ENCODE peak calls at places on chromosome 16, in nine cellular contexts. One of them, this sample, is unnamed.

GRCh38 chr16:67185003-67185865 is 1.5 kb upstream of the MATCAP1 start:
- DNase-seq in HCT116: peak; percentile 67
- DNase-seq in H1: peak; percentile 77
- DNase-seq in adrenal gland: peak; percentile 97
- DNase-seq in body of pancreas: peak; percentile 95
- DNase-seq in Peyer's patch: peak; percentile 96
- DNase-seq in IMR-90: peak; percentile 91
- DNase-seq in sigmoid colon: peak; percentile 96
- DNase-seq in right lobe of liver: peak; percentile 89
- DNase-seq in this sample: peak; percentile 93

GRCh38 chr16:30142672-30143346 is 19.8 kb upstream of the MAPK3 start:
- DNase-seq in body of pancreas: no peak
- DNase-seq in Peyer's patch: no peak
- DNase-seq in right lobe of liver: no peak
- DNase-seq in IMR-90: no peak
- DNase-seq in H1: no peak
- DNase-seq in HCT116: no peak
- DNase-seq in sigmoid colon: no peak
- DNase-seq in adrenal gland: no peak
- DNase-seq in this sample: no peak

GRCh38 chr16:10312784-10313724 is 72.8 kb upstream of the ATF7IP2 start:
- DNase-seq in H1: no peak
- DNase-seq in Peyer's patch: peak; percentile 39
- DNase-seq in right lobe of liver: no peak
- DNase-seq in IMR-90: no peak
- DNase-seq in sigmoid colon: no peak
- DNase-seq in HCT116: no peak
- DNase-seq in adrenal gland: peak; percentile 35
- DNase-seq in body of pancreas: no peak
- DNase-seq in this sample: no peak

GRCh38 chr16:88917915-88918627 is 51.6 kb upstream of the PABPN1L start:
- DNase-seq in Peyer's patch: no peak
- DNase-seq in sigmoid colon: no peak
- DNase-seq in right lobe of liver: no peak
- DNase-seq in IMR-90: no peak
- DNase-seq in HCT116: no peak
- DNase-seq in adrenal gland: no peak
- DNase-seq in H1: no peak
- DNase-seq in body of pancreas: no peak
- DNase-seq in this sample: no peak

GRCh38 chr16:75254359-75254837 is 3.0 kb upstream of the BCAR1 start:
- DNase-seq in sigmoid colon: peak; percentile 66
- DNase-seq in right lobe of liver: no peak
- DNase-seq in HCT116: no peak
- DNase-seq in adrenal gland: peak; percentile 84
- DNase-seq in IMR-90: peak; percentile 88
- DNase-seq in Peyer's patch: no peak
- DNase-seq in H1: no peak
- DNase-seq in body of pancreas: no peak
- DNase-seq in this sample: no peak

GRCh38 chr16:73427177-73427576 is 379.2 kb upstream of the ZFHX3 start:
- DNase-seq in Peyer's patch: no peak
- DNase-seq in adrenal gland: no peak
- DNase-seq in H1: no peak
- DNase-seq in HCT116: no peak
- DNase-seq in sigmoid colon: no peak
- DNase-seq in right lobe of liver: no peak
- DNase-seq in body of pancreas: no peak
- DNase-seq in IMR-90: no peak
- DNase-seq in this sample: no peak

GRCh38 chr16:56547949-56548567 is 16.8 kb upstream of the MT4 start:
- DNase-seq in adrenal gland: peak; percentile 68
- DNase-seq in right lobe of liver: no peak
- DNase-seq in HCT116: no peak
- DNase-seq in IMR-90: no peak
- DNase-seq in body of pancreas: no peak
- DNase-seq in sigmoid colon: no peak
- DNase-seq in H1: no peak
- DNase-seq in Peyer's patch: no peak
- DNase-seq in this sample: no peak

GRCh38 chr16:4123617-4124300 is 7.5 kb upstream of the ADCY9 start:
- DNase-seq in HCT116: no peak
- DNase-seq in right lobe of liver: no peak
- DNase-seq in sigmoid colon: no peak
- DNase-seq in IMR-90: peak; percentile 79
- DNase-seq in H1: no peak
- DNase-seq in adrenal gland: no peak
- DNase-seq in Peyer's patch: no peak
- DNase-seq in body of pancreas: no peak
- DNase-seq in this sample: no peak

GRCh38 chr16:14362774-14363371 is 267.2 kb downstream of the PARN start:
- DNase-seq in Peyer's patch: no peak
- DNase-seq in HCT116: no peak
- DNase-seq in adrenal gland: no peak
- DNase-seq in sigmoid colon: peak; percentile 72
- DNase-seq in IMR-90: peak; percentile 74
- DNase-seq in body of pancreas: no peak
- DNase-seq in H1: no peak
- DNase-seq in right lobe of liver: no peak
- DNase-seq in this sample: no peak

GRCh38 chr16:11405331-11406176 is 60.3 kb downstream of the RMI2 start:
- DNase-seq in H1: peak; percentile 44
- DNase-seq in Peyer's patch: peak; percentile 73
- DNase-seq in HCT116: peak; percentile 34
- DNase-seq in adrenal gland: peak; percentile 59
- DNase-seq in right lobe of liver: no peak
- DNase-seq in body of pancreas: peak; percentile 56
- DNase-seq in IMR-90: peak; percentile 8
- DNase-seq in sigmoid colon: no peak
- DNase-seq in this sample: no peak

GRCh38 chr16:89841275-89841674 is 13.0 kb downstream of the SPIRE2 start:
- DNase-seq in HCT116: no peak
- DNase-seq in sigmoid colon: no peak
- DNase-seq in H1: no peak
- DNase-seq in right lobe of liver: no peak
- DNase-seq in body of pancreas: no peak
- DNase-seq in IMR-90: no peak
- DNase-seq in adrenal gland: no peak
- DNase-seq in Peyer's patch: peak; percentile 76
- DNase-seq in this sample: no peak

GRCh38 chr16:89041571-89042481 is 51.8 kb upstream of the ACSF3 start:
- DNase-seq in IMR-90: no peak
- DNase-seq in Peyer's patch: no peak
- DNase-seq in adrenal gland: no peak
- DNase-seq in right lobe of liver: peak; percentile 44
- DNase-seq in HCT116: no peak
- DNase-seq in sigmoid colon: no peak
- DNase-seq in body of pancreas: no peak
- DNase-seq in H1: no peak
- DNase-seq in this sample: no peak

GRCh38 chr16:59170065-59170712 is 436.1 kb upstream of the GOT2 start:
- DNase-seq in H1: peak; percentile 31
- DNase-seq in sigmoid colon: no peak
- DNase-seq in Peyer's patch: no peak
- DNase-seq in right lobe of liver: no peak
- DNase-seq in IMR-90: no peak
- DNase-seq in body of pancreas: no peak
- DNase-seq in adrenal gland: no peak
- DNase-seq in HCT116: no peak
- DNase-seq in this sample: no peak

GRCh38 chr16:15829460-15829859 is 27.4 kb downstream of the MYH11 start:
- DNase-seq in right lobe of liver: no peak
- DNase-seq in Peyer's patch: peak; percentile 66
- DNase-seq in HCT116: no peak
- DNase-seq in sigmoid colon: peak; percentile 97
- DNase-seq in body of pancreas: peak; percentile 24
- DNase-seq in IMR-90: peak; percentile 68
- DNase-seq in H1: no peak
- DNase-seq in adrenal gland: peak; percentile 83
- DNase-seq in this sample: peak; percentile 88

GRCh38 chr16:16162591-16162990 is 60.7 kb downstream of the ABCC6 start:
- DNase-seq in body of pancreas: no peak
- DNase-seq in right lobe of liver: no peak
- DNase-seq in sigmoid colon: no peak
- DNase-seq in HCT116: no peak
- DNase-seq in adrenal gland: no peak
- DNase-seq in IMR-90: no peak
- DNase-seq in Peyer's patch: no peak
- DNase-seq in H1: no peak
- DNase-seq in this sample: no peak

GRCh38 chr16:81697321-81697885 is 81.7 kb upstream of the PLCG2 start:
- DNase-seq in adrenal gland: peak; percentile 78
- DNase-seq in IMR-90: peak; percentile 54
- DNase-seq in HCT116: peak; percentile 51
- DNase-seq in Peyer's patch: peak; percentile 80
- DNase-seq in sigmoid colon: no peak
- DNase-seq in H1: peak; percentile 57
- DNase-seq in body of pancreas: peak; percentile 73
- DNase-seq in right lobe of liver: peak; percentile 77
- DNase-seq in this sample: peak; percentile 36

GRCh38 chr16:27481282-27481934 is 68.3 kb downstream of the GTF3C1 start:
- DNase-seq in Peyer's patch: no peak
- DNase-seq in adrenal gland: no peak
- DNase-seq in sigmoid colon: no peak
- DNase-seq in body of pancreas: no peak
- DNase-seq in right lobe of liver: no peak
- DNase-seq in IMR-90: no peak
- DNase-seq in H1: no peak
- DNase-seq in HCT116: no peak
- DNase-seq in this sample: no peak

GRCh38 chr16:84302111-84302954 is 7.7 kb downstream of the WFDC1 start:
- DNase-seq in sigmoid colon: no peak
- DNase-seq in right lobe of liver: no peak
- DNase-seq in IMR-90: peak; percentile 44
- DNase-seq in Peyer's patch: no peak
- DNase-seq in adrenal gland: no peak
- DNase-seq in H1: no peak
- DNase-seq in body of pancreas: no peak
- DNase-seq in HCT116: no peak
- DNase-seq in this sample: no peak

GRCh38 chr16:1154291-1154886 is 1.5 kb downstream of the CACNA1H start:
- DNase-seq in right lobe of liver: no peak
- DNase-seq in adrenal gland: peak; percentile 64
- DNase-seq in HCT116: no peak
- DNase-seq in Peyer's patch: no peak
- DNase-seq in body of pancreas: no peak
- DNase-seq in sigmoid colon: peak; percentile 89
- DNase-seq in IMR-90: no peak
- DNase-seq in H1: no peak
- DNase-seq in this sample: peak; percentile 61
- TF ChIP-seq POLR2A in right lobe of liver: no peak
- TF ChIP-seq POLR2A in adrenal gland: no peak
- TF ChIP-seq POLR2A in HCT116: no peak
- TF ChIP-seq POLR2A in Peyer's patch: no peak
- TF ChIP-seq POLR2A in body of pancreas: no peak
- TF ChIP-seq POLR2A in sigmoid colon: no peak
- TF ChIP-seq POLR2A in IMR-90: no peak
- TF ChIP-seq POLR2A in H1: no peak
- TF ChIP-seq POLR2A in this sample: no peak

DNA sequence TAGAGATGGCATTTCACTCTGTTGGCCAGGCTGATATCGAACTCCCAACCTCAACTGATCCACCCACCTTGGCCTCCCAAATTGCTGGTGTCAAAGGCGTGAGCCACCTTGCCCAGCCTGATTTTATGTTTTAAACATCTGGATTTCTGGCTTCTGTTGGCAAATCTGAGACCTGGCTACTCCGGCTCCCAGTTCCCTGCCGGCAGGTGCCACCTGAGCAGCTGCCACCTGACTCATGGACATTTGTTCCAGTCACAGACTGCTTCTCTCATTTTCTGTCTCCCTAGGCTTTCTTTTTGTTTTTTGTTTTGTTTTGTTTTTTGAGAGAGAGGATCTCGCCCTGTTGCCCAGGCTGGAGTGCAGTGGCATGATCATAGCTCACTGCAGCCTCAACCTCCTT is 9.6 kb downstream of the PMM2 start:
- DNase-seq in adrenal gland: no peak
- DNase-seq in sigmoid colon: no peak
- DNase-seq in H1: no peak
- DNase-seq in right lobe of liver: no peak
- DNase-seq in HCT116: no peak
- DNase-seq in Peyer's patch: no peak
- DNase-seq in body of pancreas: peak; percentile 22
- DNase-seq in IMR-90: no peak
- DNase-seq in this sample: no peak
- H3K36me3 ChIP-seq in adrenal gland: peaks cover 94% of the 10 kb centered on the region
- H3K36me3 ChIP-seq in sigmoid colon: peaks cover 62% of the 10 kb centered on the region
- H3K36me3 ChIP-seq in H1: peaks cover 86% of the 10 kb centered on the region
- H3K36me3 ChIP-seq in right lobe of liver: peaks cover 89% of the 10 kb centered on the region
- H3K36me3 ChIP-seq in HCT116: peaks cover 67% of the 10 kb centered on the region
- H3K36me3 ChIP-seq in Peyer's patch: no peaks in the 10 kb centered on the region
- H3K36me3 ChIP-seq in body of pancreas: peaks cover 54% of the 10 kb centered on the region
- H3K36me3 ChIP-seq in IMR-90: peaks cover 74% of the 10 kb centered on the region
- H3K36me3 ChIP-seq in this sample: no peaks in the 10 kb centered on the region

GRCh38 chr16:24610421-24610765 is 71.0 kb downstream of the RBBP6 start:
- DNase-seq in HCT116: no peak
- DNase-seq in sigmoid colon: no peak
- DNase-seq in IMR-90: peak; percentile 1
- DNase-seq in body of pancreas: peak; percentile 23
- DNase-seq in Peyer's patch: no peak
- DNase-seq in H1: no peak
- DNase-seq in right lobe of liver: no peak
- DNase-seq in adrenal gland: no peak
- DNase-seq in this sample: peak; percentile 24
- H3K4me3 ChIP-seq in HCT116: no peak overlapping the region
- H3K4me3 ChIP-seq in sigmoid colon: peak overlapping the region; percentile 0
- H3K4me3 ChIP-seq in IMR-90: no peak overlapping the region
- H3K4me3 ChIP-seq in body of pancreas: no peak overlapping the region
- H3K4me3 ChIP-seq in Peyer's patch: no peak overlapping the region
- H3K4me3 ChIP-seq in H1: peak overlapping the region; percentile 75
- H3K4me3 ChIP-seq in right lobe of liver: no peak overlapping the region
- H3K4me3 ChIP-seq in adrenal gland: no peak overlapping the region
- H3K4me3 ChIP-seq in this sample: peak overlapping the region; percentile 20

GRCh38 chr16:86101912-86102187 is 202.9 kb downstream of the IRF8 start:
- DNase-seq in H1: no peak
- DNase-seq in HCT116: no peak
- DNase-seq in adrenal gland: no peak
- DNase-seq in body of pancreas: no peak
- DNase-seq in sigmoid colon: no peak
- DNase-seq in IMR-90: no peak
- DNase-seq in right lobe of liver: no peak
- DNase-seq in Peyer's patch: peak; percentile 42
- DNase-seq in this sample: no peak

GRCh38 chr16:86099326-86099725 is 200.4 kb downstream of the IRF8 start:
- DNase-seq in IMR-90: no peak
- DNase-seq in body of pancreas: no peak
- DNase-seq in sigmoid colon: peak; percentile 27
- DNase-seq in H1: no peak
- DNase-seq in adrenal gland: no peak
- DNase-seq in HCT116: no peak
- DNase-seq in right lobe of liver: no peak
- DNase-seq in Peyer's patch: peak; percentile 24
- DNase-seq in this sample: no peak

GRCh38 chr16:86103320-86103719 is 204.4 kb downstream of the IRF8 start:
- DNase-seq in Peyer's patch: no peak
- DNase-seq in sigmoid colon: no peak
- DNase-seq in body of pancreas: no peak
- DNase-seq in IMR-90: no peak
- DNase-seq in right lobe of liver: no peak
- DNase-seq in HCT116: no peak
- DNase-seq in adrenal gland: no peak
- DNase-seq in H1: no peak
- DNase-seq in this sample: no peak

GRCh38 chr16:86101135-86101911 is 202.4 kb downstream of the IRF8 start:
- DNase-seq in Peyer's patch: peak; percentile 24
- DNase-seq in IMR-90: no peak
- DNase-seq in right lobe of liver: no peak
- DNase-seq in H1: no peak
- DNase-seq in sigmoid colon: peak; percentile 56
- DNase-seq in HCT116: no peak
- DNase-seq in adrenal gland: no peak
- DNase-seq in body of pancreas: no peak
- DNase-seq in this sample: no peak

GRCh38 chr16:86100205-86101134 is 201.5 kb downstream of the IRF8 start:
- DNase-seq in adrenal gland: no peak
- DNase-seq in HCT116: no peak
- DNase-seq in right lobe of liver: no peak
- DNase-seq in IMR-90: peak; percentile 78
- DNase-seq in Peyer's patch: peak; percentile 43
- DNase-seq in sigmoid colon: peak; percentile 60
- DNase-seq in body of pancreas: no peak
- DNase-seq in H1: no peak
- DNase-seq in this sample: no peak
- TF ChIP-seq POLR2A in adrenal gland: no peak
- TF ChIP-seq POLR2A in HCT116: no peak
- TF ChIP-seq POLR2A in right lobe of liver: no peak
- TF ChIP-seq POLR2A in IMR-90: no peak
- TF ChIP-seq POLR2A in Peyer's patch: no peak
- TF ChIP-seq POLR2A in sigmoid colon: no peak
- TF ChIP-seq POLR2A in body of pancreas: no peak
- TF ChIP-seq POLR2A in H1: no peak
- TF ChIP-seq POLR2A in this sample: no peak